ENCODE peak calls at places on chromosomes 1 and 21, in six cellular contexts. S, H, E, M, K and T are unnamed samples.

GRCh38 chr1:227938276-227938675 is 9.5 kb downstream of the WNT9A start:
- DNase-seq in S (no peak), H (no peak), E (no peak), M (no peak), K (no peak), T (no peak)

GRCh38 chr1:210233216-210233494 is 559 bp downstream of the SERTAD4 start:
- DNase-seq in S (no peak), H (no peak), E (peak), M (no peak), K (peak), T (no peak)

GRCh38 chr1:115454835-115455511 is 116.9 kb upstream of the NGF start:
- DNase-seq in S (no peak), H (no peak), E (peak), M (no peak), K (no peak), T (peak)

GRCh38 chr1:164731161-164731747 is 172.3 kb downstream of the PBX1 start:
- DNase-seq in S (no peak), H (no peak), E (no peak), M (no peak), K (no peak), T (no peak)

GRCh38 chr1:24961961-24962861 is 32.1 kb upstream of the RUNX3 start:
- DNase-seq in S (no peak), H (no peak), E (no peak), M (no peak), K (no peak), T (no peak)

GRCh38 chr1:212671342-212672031 is 28.2 kb downstream of the BATF3 start:
- DNase-seq in S (no peak), H (no peak), E (peak), M (peak), K (no peak), T (peak)

GRCh38 chr1:18112611-18113010 is 5.0 kb downstream of the IGSF21 start:
- DNase-seq in S (no peak), H (no peak), E (no peak), M (no peak), K (no peak), T (no peak)

GRCh38 chr1:7288992-7289391 is 482.1 kb upstream of the VAMP3 start:
- DNase-seq in S (no peak), H (no peak), E (no peak), M (no peak), K (no peak), T (no peak)

GRCh38 chr1:184255560-184255959 is 131.3 kb upstream of the C1orf21 start:
- DNase-seq in S (no peak), H (no peak), E (no peak), M (no peak), K (no peak), T (no peak)

GRCh38 chr21:31426235-31426797 is 82.3 kb upstream of the TIAM1 start:
- DNase-seq in S (no peak), H (peak), E (no peak), M (peak), K (no peak), T (no peak)

GRCh38 chr1:41629571-41629970 is 145.1 kb upstream of the EDN2 start:
- DNase-seq in S (no peak), H (peak), E (peak), M (peak), K (no peak), T (no peak)

GRCh38 chr1:235336903-235337302 is 8.5 kb downstream of the GGPS1 start:
- DNase-seq in S (no peak), H (no peak), E (no peak), M (no peak), K (no peak), T (no peak)

GRCh38 chr1:27342391-27342777 is 562 bp downstream of the SYTL1 start:
- DNase-seq in S (no peak), H (no peak), E (no peak), M (no peak), K (no peak), T (no peak)

GRCh38 chr1:27342778-27343638 is 1.2 kb downstream of the SYTL1 start:
- DNase-seq in S (no peak), H (no peak), E (no peak), M (no peak), K (peak), T (no peak)

GRCh38 chr1:27345272-27345671 is 3.5 kb downstream of the SYTL1 start:
- DNase-seq in S (no peak), H (no peak), E (no peak), M (no peak), K (no peak), T (no peak)

GRCh38 chr1:27341525-27342252 is at the start of gene SYTL1:
- DNase-seq in S (no peak), H (no peak), E (peak), M (no peak), K (peak), T (no peak)

DNA sequence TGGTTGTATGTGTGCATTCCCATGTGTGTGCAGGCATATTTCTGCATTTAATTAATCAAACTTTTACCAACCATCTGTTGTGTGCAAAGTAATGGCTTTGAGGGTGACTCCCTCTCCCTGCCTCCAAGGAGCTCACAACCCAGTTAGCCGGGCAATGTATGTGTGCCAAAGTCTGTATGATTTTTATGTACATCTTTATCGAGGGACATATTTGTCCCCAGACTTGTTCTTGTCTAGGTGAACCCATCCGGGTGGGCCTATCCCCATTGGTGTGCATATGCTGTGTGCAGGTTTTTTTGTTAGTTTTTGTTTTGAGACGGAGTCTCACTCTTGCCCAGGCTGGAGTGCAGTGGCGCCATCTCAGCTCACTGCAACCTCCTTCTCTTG is 1.8 kb downstream of the SYTL1 start:
- DNase-seq in S (no peak), H (no peak), E (no peak), M (no peak), K (no peak), T (no peak)
- H3K4me3 ChIP-seq in S (no peak), H (no peak), E (no peak), M (peak), K (peak), T (no peak)

DNA sequence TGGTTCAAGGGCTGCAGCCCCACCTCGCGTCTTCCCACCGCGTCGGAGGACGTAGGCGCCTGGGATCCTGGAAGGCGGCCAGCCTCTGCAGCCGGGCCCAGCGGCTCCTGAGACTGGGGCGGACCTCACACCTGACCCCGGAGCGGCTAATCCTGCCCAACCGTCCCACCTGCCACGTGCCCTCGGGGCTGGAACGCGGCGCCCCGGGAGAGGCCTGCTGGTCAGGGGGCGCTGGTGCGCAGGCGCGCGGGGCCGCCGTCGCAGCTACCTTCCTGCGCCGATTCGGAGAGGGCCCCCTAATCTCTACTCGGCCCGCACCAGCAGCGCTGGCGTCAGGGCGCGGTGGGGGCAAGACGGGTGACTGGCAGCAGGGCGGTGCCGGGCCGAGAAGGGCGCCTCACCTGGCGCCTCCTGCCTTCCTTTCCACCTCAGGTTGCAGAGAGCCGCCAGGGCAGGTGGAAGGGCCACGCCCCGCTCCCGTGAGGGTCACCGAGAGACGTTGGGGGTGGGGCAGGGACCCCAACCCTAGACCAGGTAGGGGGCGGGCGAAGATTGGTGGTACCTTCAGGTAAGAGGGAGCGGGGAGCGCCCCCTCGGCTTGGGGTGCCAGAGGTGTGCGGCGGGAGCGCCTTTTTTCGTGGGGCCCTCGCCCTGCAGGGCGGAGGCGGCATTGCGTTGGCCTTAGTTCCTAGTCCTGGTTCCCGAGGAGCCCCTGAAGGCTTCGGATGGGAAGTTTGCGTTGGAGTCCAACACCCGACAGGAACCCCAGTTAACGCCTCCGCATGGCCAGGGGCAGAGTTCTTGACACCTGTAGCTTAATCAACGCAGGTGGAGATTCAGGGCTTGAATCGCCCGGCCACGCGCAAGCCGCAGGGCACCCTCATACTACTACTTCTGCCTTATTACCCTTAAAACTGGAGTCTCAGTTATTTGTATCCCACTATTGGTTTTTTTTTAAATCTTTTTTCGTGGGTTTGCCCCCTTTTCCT is at the start of gene TDRD5:
- DNase-seq in S (no peak), H (no peak), E (peak), M (no peak), K (peak), T (no peak)
- H3K4me3 ChIP-seq in S (peak), H (no peak), E (peak), M (peak), K (peak), T (no peak)

GRCh38 chr1:9251501-9251900 is 16.9 kb downstream of the H6PD start:
- DNase-seq in S (no peak), H (no peak), E (no peak), M (no peak), K (no peak), T (no peak)

GRCh38 chr1:9256332-9256731 is 21.8 kb downstream of the H6PD start:
- DNase-seq in S (no peak), H (no peak), E (no peak), M (no peak), K (no peak), T (no peak)

GRCh38 chr1:9252999-9253398 is 18.4 kb downstream of the H6PD start:
- DNase-seq in S (no peak), H (no peak), E (no peak), M (no peak), K (no peak), T (no peak)

GRCh38 chr1:9250586-9251381 is 16.2 kb downstream of the H6PD start:
- DNase-seq in S (no peak), H (no peak), E (no peak), M (no peak), K (no peak), T (no peak)

DNA sequence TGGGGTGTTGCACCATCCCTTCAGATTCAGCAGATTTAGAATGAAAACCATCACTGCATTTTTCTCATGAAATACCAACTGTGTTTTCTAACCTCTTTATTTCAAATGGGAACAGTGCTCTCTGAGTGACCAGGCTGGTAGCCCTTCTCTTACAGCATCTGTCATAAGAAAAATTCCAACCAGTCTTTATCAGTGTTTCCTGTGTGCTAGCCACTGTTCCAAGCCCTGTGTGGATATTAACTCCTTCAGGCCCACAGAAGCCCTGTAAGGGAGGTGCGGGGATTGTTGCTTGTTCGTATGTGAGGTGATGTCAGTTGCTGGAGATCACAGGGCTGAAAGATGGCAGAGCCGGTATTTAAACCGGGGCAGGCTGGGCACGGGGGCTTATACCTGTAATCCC is 19.1 kb downstream of the H6PD start:
- DNase-seq in S (no peak), H (no peak), E (peak), M (no peak), K (no peak), T (no peak)
- H3K4me3 ChIP-seq in S (no peak), H (no peak), E (no peak), M (no peak), K (no peak), T (no peak)

GRCh38 chr1:1433804-1434130 is 1.7 kb upstream of the VWA1 start:
- DNase-seq in S (no peak), H (no peak), E (peak), M (no peak), K (peak), T (peak)
- H3K4me3 ChIP-seq in S (peak), H (no peak), E (no peak), M (no peak), K (peak), T (no peak)

GRCh38 chr1:218377143-218377660 is 32.1 kb downstream of the TGFB2 start:
- DNase-seq in S (no peak), H (peak), E (peak), M (peak), K (no peak), T (no peak)

GRCh38 chr1:218380125-218380977 is 35.2 kb downstream of the TGFB2 start:
- DNase-seq in S (no peak), H (no peak), E (peak), M (peak), K (no peak), T (no peak)

GRCh38 chr1:218374401-218374848 is 29.3 kb downstream of the TGFB2 start:
- DNase-seq in S (no peak), H (no peak), E (peak), M (no peak), K (no peak), T (no peak)

GRCh38 chr1:218374972-218375371 is 29.8 kb downstream of the TGFB2 start:
- DNase-seq in S (no peak), H (no peak), E (peak), M (no peak), K (no peak), T (no peak)

DNA sequence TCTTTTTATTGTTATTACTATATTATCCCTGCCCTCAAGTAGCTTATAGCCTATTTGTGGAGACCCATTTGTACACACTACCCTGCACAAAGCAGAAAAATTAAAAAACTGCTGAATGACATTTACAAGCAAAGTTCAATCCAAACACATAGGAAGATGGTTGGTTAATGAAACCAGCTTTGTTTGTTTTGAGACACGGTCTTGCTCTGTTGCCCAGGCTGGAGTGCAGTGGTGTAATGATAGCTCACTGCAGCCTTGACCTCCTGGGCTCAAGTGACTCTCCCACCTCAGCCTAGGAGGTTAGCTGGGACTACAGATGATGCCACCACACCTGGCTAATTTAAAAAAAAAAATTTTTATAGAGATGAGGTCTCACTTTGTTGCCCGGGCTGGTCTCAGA is 31.6 kb downstream of the TGFB2 start:
- DNase-seq in S (no peak), H (no peak), E (no peak), M (no peak), K (no peak), T (no peak)
- H3K4me3 ChIP-seq in S (no peak), H (no peak), E (no peak), M (no peak), K (no peak), T (no peak)